ENCODE peak calls at places on chromosomes 6 and 20, in four cellular contexts. W is effector memory CD4-positive, alpha-beta T cell; U is iPS DF 6.9; R is right cardiac atrium. H is an unnamed sample.

GRCh38 chr6:52725530-52726192 is 37.6 kb downstream of the GSTA2 start:
- DNase-seq in W (no peak), U (no peak), R (no peak), H (no peak)

GRCh38 chr20:57782631-57783041 is 72.8 kb upstream of the PMEPA1 start:
- DNase-seq in W (no peak), U (no peak), R (no peak), H (no peak)

GRCh38 chr6:98574991-98575390 is 259.4 kb upstream of the POU3F2 start:
- DNase-seq in W (no peak), U (no peak), R (no peak), H (no peak)

GRCh38 chr6:79913369-79913768 is 34.0 kb downstream of the ELOVL4 start:
- DNase-seq in W (no peak), U (no peak), R (no peak), H (no peak)

GRCh38 chr6:33958863-33959651 is 155.3 kb upstream of the MLN start:
- DNase-seq in W (no peak), U (no peak), R (peak; percentile 54), H (no peak)

GRCh38 chr6:26122402-26122792 is 35.2 kb downstream of the HFE start:
- DNase-seq in W (peak; percentile 6), U (no peak), R (no peak), H (no peak)

GRCh38 chr6:165383323-165383722 is 73.9 kb upstream of the C6orf118 start:
- DNase-seq in W (no peak), U (no peak), R (no peak), H (no peak)

GRCh38 chr6:75968143-75968542 is 104.3 kb downstream of the IMPG1 start:
- DNase-seq in W (no peak), U (no peak), R (no peak), H (no peak)

GRCh38 chr6:7881765-7882500 is 28.7 kb downstream of the TXNDC5 start:
- DNase-seq in W (no peak), U (no peak), R (no peak), H (no peak)

GRCh38 chr6:100176951-100177710 is 183.1 kb upstream of the MCHR2 start:
- DNase-seq in W (no peak), U (no peak), R (no peak), H (no peak)

GRCh38 chr20:50401587-50402343 is 108.4 kb upstream of the PTPN1 start:
- DNase-seq in W (no peak), U (no peak), R (no peak), H (no peak)

GRCh38 chr6:36222924-36223323 is 26.4 kb downstream of the BRPF3 start:
- DNase-seq in W (no peak), U (no peak), R (no peak), H (no peak)

GRCh38 chr6:41652876-41653641 is 14.8 kb downstream of the MDFI start:
- DNase-seq in W (no peak), U (no peak), R (peak; percentile 46), H (no peak)

GRCh38 chr20:21436186-21436585 is 38.9 kb upstream of the NKX2-4 start:
- DNase-seq in W (no peak), U (no peak), R (no peak), H (no peak)

GRCh38 chr20:44990425-44990824 is 24.1 kb downstream of the STK4 start:
- DNase-seq in W (no peak), U (no peak), R (no peak), H (no peak)

GRCh38 chr6:28988536-28989415 is 16.3 kb downstream of the ZNF311 start:
- DNase-seq in W (peak; percentile 58), U (no peak), R (peak; percentile 84), H (peak; percentile 68)

GRCh38 chr20:1327241-1327653 is 1.7 kb downstream of the SDCBP2 start:
- DNase-seq in W (no peak), U (no peak), R (no peak), H (no peak)

DNA sequence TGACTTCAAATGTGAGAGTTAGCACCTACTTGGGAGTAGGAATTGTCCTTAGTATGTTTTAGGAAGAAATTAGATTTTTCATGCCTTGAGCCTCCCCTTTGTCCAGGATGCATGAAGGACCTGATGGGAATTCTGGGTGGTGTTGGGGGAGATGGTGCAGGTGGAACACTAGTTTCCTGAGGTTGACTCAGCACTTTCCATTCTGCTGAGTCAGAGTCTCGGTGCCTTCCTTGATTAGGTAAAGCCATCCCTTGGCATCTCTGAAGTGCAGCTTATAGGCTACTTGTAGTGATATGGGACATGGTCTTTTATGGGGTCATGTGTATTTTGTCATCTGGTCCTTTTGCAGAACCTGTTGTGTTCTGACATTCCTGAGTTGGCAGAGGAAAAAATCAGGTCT is 105.3 kb downstream of the PHACTR3 start:
- DNase-seq in W (no peak), U (no peak), R (no peak), H (no peak)
- H3K9me3 ChIP-seq in W (peaks cover 3% of the 10 kb centered on the region), U (peaks cover 23% of the 10 kb centered on the region), R (no peaks in the 10 kb centered on the region), H (no peaks in the 10 kb centered on the region)

DNA sequence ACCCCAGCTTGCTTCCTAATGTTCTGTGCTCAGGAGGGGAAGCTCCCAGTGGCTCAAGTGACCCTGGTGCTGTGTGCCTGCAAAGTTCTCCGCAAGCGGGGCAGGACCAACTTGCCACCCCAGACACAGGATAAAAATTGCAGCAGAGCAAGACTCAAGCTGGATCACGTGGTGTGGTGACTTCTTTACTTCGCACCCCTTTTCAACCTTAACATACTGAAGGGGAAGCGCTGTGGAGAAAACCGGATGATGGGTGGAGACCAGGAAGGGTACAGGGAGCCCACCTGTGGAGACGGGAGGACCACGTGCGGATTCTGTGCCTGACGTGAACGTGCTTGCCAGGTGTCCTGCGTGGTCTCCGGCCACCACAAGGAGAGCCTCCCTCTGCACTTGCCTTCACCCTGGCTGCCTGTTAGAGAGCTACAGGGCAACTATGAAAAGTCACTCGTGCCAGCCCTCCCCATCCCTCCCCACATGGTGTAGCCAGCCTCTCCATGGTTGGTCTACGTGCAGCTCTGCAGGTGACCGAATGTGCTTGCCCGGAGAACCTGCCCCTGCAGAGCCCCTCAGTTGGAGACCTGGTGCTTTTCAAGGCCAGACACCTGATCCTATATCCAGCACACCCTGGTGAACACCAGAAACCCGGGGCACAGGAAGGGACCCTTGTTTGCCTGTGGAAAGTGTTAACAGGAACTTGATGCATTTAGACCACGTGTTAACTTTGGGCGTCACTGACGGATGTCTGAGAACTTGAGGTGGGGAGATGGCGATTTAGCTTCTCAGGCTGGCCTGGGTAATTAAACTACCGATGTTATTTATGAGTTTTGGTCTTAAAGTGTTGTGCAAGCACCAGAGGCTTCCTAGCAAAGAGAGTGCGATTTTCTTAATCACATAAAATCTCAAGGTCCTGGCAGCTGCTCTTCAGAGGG is 23.9 kb upstream of the DACT2 start:
- DNase-seq in W (no peak), U (no peak), R (no peak), H (no peak)
- H3K9me3 ChIP-seq in W (no peaks in the 10 kb centered on the region), U (no peaks in the 10 kb centered on the region), R (no peaks in the 10 kb centered on the region), H (no peaks in the 10 kb centered on the region)

GRCh38 chr6:27400877-27401642 is 12.5 kb downstream of the ZNF391 start:
- DNase-seq in W (no peak), U (no peak), R (no peak), H (no peak)
- H3K9me3 ChIP-seq in W (peaks cover 13% of the 10 kb centered on the region), U (peaks cover 5% of the 10 kb centered on the region), R (peaks cover 4% of the 10 kb centered on the region), H (peaks cover 17% of the 10 kb centered on the region)

DNA sequence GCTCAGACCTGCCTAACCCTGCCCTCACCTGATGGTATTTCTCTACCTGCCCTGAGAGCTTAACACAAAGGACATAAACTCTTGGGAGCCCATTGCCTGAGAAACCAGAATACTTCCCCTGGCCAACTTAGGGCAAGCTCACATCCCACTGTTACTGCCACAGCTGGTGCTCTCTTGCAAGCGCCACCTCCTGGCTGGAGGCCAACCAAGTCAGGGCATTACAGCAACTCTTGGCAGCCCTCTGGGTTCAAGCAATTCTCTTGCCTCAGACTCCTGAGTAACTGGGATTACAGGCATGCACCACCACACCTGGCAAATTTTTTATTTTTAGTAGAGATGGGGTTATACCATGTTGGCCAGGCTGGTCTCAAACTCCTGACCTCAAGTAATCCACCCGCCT is 70.1 kb downstream of the HECA start:
- DNase-seq in W (no peak), U (no peak), R (no peak), H (no peak)
- H3K9me3 ChIP-seq in W (no peaks in the 10 kb centered on the region), U (no peaks in the 10 kb centered on the region), R (no peaks in the 10 kb centered on the region), H (peaks cover 4% of the 10 kb centered on the region)

GRCh38 chr6:169678342-169678741 is 23.5 kb downstream of the WDR27 start:
- DNase-seq in W (no peak), U (no peak), R (no peak), H (no peak)
- H3K9me3 ChIP-seq in W (no peaks in the 10 kb centered on the region), U (no peaks in the 10 kb centered on the region), R (no peaks in the 10 kb centered on the region), H (no peaks in the 10 kb centered on the region)

GRCh38 chr20:42567409-42567808 is 622.3 kb downstream of the PTPRT start:
- DNase-seq in W (no peak), U (no peak), R (no peak), H (no peak)

GRCh38 chr20:42577193-42577592 is 612.5 kb downstream of the PTPRT start:
- DNase-seq in W (no peak), U (no peak), R (no peak), H (no peak)

DNA sequence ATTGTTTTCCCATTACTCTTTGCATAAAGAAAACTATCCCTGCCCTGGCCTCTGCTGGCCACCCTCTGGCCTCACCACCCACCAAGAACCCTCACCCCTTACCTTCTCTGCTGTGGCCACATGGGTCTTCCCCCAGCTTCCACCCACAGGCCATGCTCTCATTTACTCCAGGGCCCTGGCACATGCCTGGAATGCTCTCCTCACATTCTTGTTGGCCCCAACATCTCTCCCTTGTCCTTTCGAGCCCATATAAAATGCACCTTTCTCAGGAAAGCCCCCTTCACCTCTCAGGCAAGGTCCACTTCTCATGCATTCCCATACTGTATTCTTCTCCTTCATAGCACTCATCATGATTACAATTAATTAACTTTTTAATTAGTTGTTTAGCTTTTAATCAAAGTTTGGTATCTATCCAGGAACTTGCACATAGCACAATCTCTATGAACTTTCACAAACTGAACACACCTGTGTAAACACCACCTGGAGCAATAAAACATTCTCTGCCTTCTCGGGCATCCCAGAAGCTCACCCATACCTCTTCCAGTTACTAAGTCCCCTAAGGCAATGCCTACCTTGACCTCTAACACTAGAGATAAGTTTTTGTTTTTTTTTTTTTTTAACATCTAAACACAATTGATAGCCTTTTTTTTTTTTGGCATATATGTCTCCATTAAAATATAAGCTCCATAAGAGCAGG is 617.2 kb downstream of the PTPRT start:
- DNase-seq in W (no peak), U (no peak), R (no peak), H (no peak)
- H3K9me3 ChIP-seq in W (no peaks in the 10 kb centered on the region), U (no peaks in the 10 kb centered on the region), R (peaks cover 2% of the 10 kb centered on the region), H (no peaks in the 10 kb centered on the region)

GRCh38 chr6:129776542-129776941 is 66.6 kb upstream of the ARHGAP18 start:
- DNase-seq in W (no peak), U (no peak), R (no peak), H (no peak)
- H3K9me3 ChIP-seq in W (no peaks in the 10 kb centered on the region), U (no peaks in the 10 kb centered on the region), R (peaks cover 1% of the 10 kb centered on the region), H (no peaks in the 10 kb centered on the region)

GRCh38 chr6:169909113-169909512 is 157.7 kb downstream of the ERMARD start:
- DNase-seq in W (no peak), U (no peak), R (no peak), H (no peak)
- H3K9me3 ChIP-seq in W (no peaks in the 10 kb centered on the region), U (no peaks in the 10 kb centered on the region), R (no peaks in the 10 kb centered on the region), H (no peaks in the 10 kb centered on the region)

GRCh38 chr20:29119141-29119540 is 2138.3 kb upstream of the DEFB115 start:
- DNase-seq in W (no peak), U (no peak), R (no peak), H (no peak)
- H3K9me3 ChIP-seq in W (peaks cover 4% of the 10 kb centered on the region), U (peaks cover 12% of the 10 kb centered on the region), R (no peaks in the 10 kb centered on the region), H (no peaks in the 10 kb centered on the region)

GRCh38 chr6:45419574-45420082 is 41.9 kb upstream of the SUPT3H start:
- DNase-seq in W (peak; percentile 36), U (no peak), R (peak; percentile 77), H (peak; percentile 35)
- H3K9me3 ChIP-seq in W (no peaks in the 10 kb centered on the region), U (no peaks in the 10 kb centered on the region), R (no peaks in the 10 kb centered on the region), H (no peaks in the 10 kb centered on the region)

H was measured in T-helper 17 cell.